ENCODE peak calls at places on chromosome 17, in four cellular contexts. F is NCI-H1436 treated with DMSO at 0.1 percent for 48 hours; Y is stimulated activated CD8-positive, alpha-beta memory T cell treated with anti-CD3 and anti-CD28 coated beads, Interleukin-15, amount 100 ng/mL, for 1 hour; H is non-pigmented ciliary epithelial cell. E is an unnamed sample.

GRCh38 chr17:63041251-63041650 is 75.2 kb downstream of the TANC2 start:
- DNase-seq in F (no peak), Y (no peak), H (no peak), E (no peak)

GRCh38 chr17:1629647-1630310 is 1.1 kb upstream of the SLC43A2 start:
- DNase-seq in F (no peak), Y (peak), H (no peak), E (no peak)

GRCh38 chr17:6554336-6554735 is 2.0 kb downstream of the PITPNM3 start:
- DNase-seq in F (no peak), Y (no peak), H (no peak), E (no peak)

GRCh38 chr17:15432807-15433547 is 34.4 kb downstream of the CDRT4 start:
- DNase-seq in F (no peak), Y (no peak), H (no peak), E (no peak)

GRCh38 chr17:7854851-7855642 is at the start of gene TMEM88:
- DNase-seq in F (no peak), Y (no peak), H (no peak), E (no peak)

GRCh38 chr17:16981928-16982327 is 10.0 kb upstream of the TNFRSF13B start:
- DNase-seq in F (no peak), Y (no peak), H (no peak), E (no peak)

GRCh38 chr17:27294689-27295630 is 1.0 kb downstream of the WSB1 start:
- DNase-seq in F (peak), Y (no peak), H (peak), E (peak)

GRCh38 chr17:81976332-81977210 is 858 bp upstream of the ASPSCR1 start:
- DNase-seq in F (no peak), Y (no peak), H (no peak), E (no peak)

GRCh38 chr17:14525551-14526455 is 224.9 kb downstream of the HS3ST3B1 start:
- DNase-seq in F (no peak), Y (no peak), H (no peak), E (no peak)

GRCh38 chr17:4537451-4538235 is 17.5 kb downstream of the MYBBP1A start:
- DNase-seq in F (no peak), Y (no peak), H (no peak), E (no peak)

GRCh38 chr17:9566067-9566466 is 9.6 kb downstream of the STX8 start:
- DNase-seq in F (no peak), Y (no peak), H (no peak), E (no peak)

GRCh38 chr17:19306160-19307111 is 56.1 kb downstream of the B9D1 start:
- DNase-seq in F (no peak), Y (no peak), H (no peak), E (no peak)

GRCh38 chr17:15119928-15120327 is 145.2 kb downstream of the PMP22 start:
- DNase-seq in F (no peak), Y (no peak), H (no peak), E (no peak)

GRCh38 chr17:72654746-72655145 is 437.7 kb downstream of the SLC39A11 start:
- DNase-seq in F (no peak), Y (no peak), H (no peak), E (no peak)

GRCh38 chr17:17886747-17887146 is 50.0 kb upstream of the SREBF1 start:
- DNase-seq in F (no peak), Y (no peak), H (no peak), E (no peak)

GRCh38 chr17:79338589-79338988 is 264.0 kb downstream of the ENGASE start:
- DNase-seq in F (no peak), Y (no peak), H (peak), E (no peak)

GRCh38 chr17:31581491-31581890 is 190.0 kb downstream of the RAB11FIP4 start:
- DNase-seq in F (no peak), Y (no peak), H (no peak), E (no peak)

GRCh38 chr17:21375162-21375560 is 996 bp upstream of the KCNJ12 start:
- DNase-seq in F (no peak), Y (no peak), H (no peak), E (no peak)

GRCh38 chr17:53736516-53737274 is 86.0 kb upstream of the KIF2B start:
- DNase-seq in F (no peak), Y (no peak), H (no peak), E (no peak)

GRCh38 chr17:72765357-72766153 is 326.9 kb downstream of the SLC39A11 start:
- DNase-seq in F (no peak), Y (no peak), H (no peak), E (no peak)

GRCh38 chr17:61127960-61128359 is 271.7 kb upstream of the TBX2 start:
- DNase-seq in F (no peak), Y (no peak), H (no peak), E (no peak)

GRCh38 chr17:61774724-61775123 is 88.6 kb downstream of the BRIP1 start:
- DNase-seq in F (no peak), Y (no peak), H (no peak), E (no peak)

GRCh38 chr17:2701161-2701995 is 10.2 kb downstream of the CLUH start:
- DNase-seq in F (no peak), Y (no peak), H (no peak), E (no peak)

GRCh38 chr17:45719335-45720071 is 64.6 kb upstream of the CRHR1 start:
- DNase-seq in F (no peak), Y (no peak), H (peak), E (no peak)

GRCh38 chr17:9973689-9974459 is 68.8 kb upstream of the RCVRN start:
- DNase-seq in F (no peak), Y (no peak), H (no peak), E (no peak)

GRCh38 chr17:76202516-76202915 is 37.8 kb downstream of the RNF157 start:
- DNase-seq in F (no peak), Y (no peak), H (peak), E (no peak)

GRCh38 chr17:65638221-65638940 is 76.9 kb upstream of the AXIN2 start:
- DNase-seq in F (no peak), Y (no peak), H (no peak), E (no peak)

GRCh38 chr17:77941004-77941403 is 17.5 kb upstream of the TNRC6C start:
- DNase-seq in F (no peak), Y (no peak), H (no peak), E (no peak)

GRCh38 chr17:70588003-70588402 is 418.7 kb downstream of the KCNJ2 start:
- DNase-seq in F (no peak), Y (no peak), H (peak), E (no peak)

GRCh38 chr17:56949595-56949994 is 11.3 kb downstream of the COIL start:
- DNase-seq in F (no peak), Y (no peak), H (no peak), E (no peak)

GRCh38 chr17:67258836-67259468 is 14.0 kb upstream of the HELZ start:
- DNase-seq in F (no peak), Y (no peak), H (no peak), E (no peak)

E was measured in CMK.